ENCODE peak calls at places on chromosome 9, in ten cellular contexts. S, M, N, V, F, Z, A, J, O and Q are unnamed samples.

GRCh38 chr9:131762356-131762932 is 22.6 kb upstream of the RAPGEF1 start:
- DNase-seq in S (peak), M (peak), N (peak), V (no peak), F (peak), Z (peak), A (peak), J (peak), O (peak), Q (peak)

GRCh38 chr9:130530932-130531331 is 48.4 kb upstream of the FUBP3 start:
- DNase-seq in S (no peak), M (no peak), N (no peak), V (no peak), F (no peak), Z (no peak), A (no peak), J (no peak), O (no peak), Q (no peak)

GRCh38 chr9:131757549-131757948 is 17.7 kb upstream of the RAPGEF1 start:
- DNase-seq in S (no peak), M (no peak), N (no peak), V (no peak), F (no peak), Z (no peak), A (no peak), J (no peak), O (no peak), Q (no peak)

GRCh38 chr9:125374443-125375309 is 113.0 kb downstream of the GAPVD1 start:
- DNase-seq in S (peak), M (peak), N (peak), V (no peak), F (peak), Z (peak), A (peak), J (peak), O (peak), Q (peak)

GRCh38 chr9:132182609-132183073 is 20.8 kb downstream of the NTNG2 start:
- DNase-seq in S (no peak), M (no peak), N (no peak), V (no peak), F (no peak), Z (no peak), A (no peak), J (no peak), O (peak), Q (peak)

GRCh38 chr9:114027159-114027895 is 50.8 kb downstream of the AMBP start:
- DNase-seq in S (no peak), M (no peak), N (no peak), V (no peak), F (no peak), Z (no peak), A (no peak), J (no peak), O (peak), Q (no peak)

GRCh38 chr9:91188719-91189590 is 172.8 kb downstream of the AUH start:
- DNase-seq in S (no peak), M (no peak), N (no peak), V (no peak), F (no peak), Z (no peak), A (no peak), J (no peak), O (no peak), Q (no peak)

GRCh38 chr9:107127608-107128007 is 155.5 kb upstream of the RAD23B start:
- DNase-seq in S (no peak), M (no peak), N (no peak), V (no peak), F (no peak), Z (no peak), A (no peak), J (no peak), O (no peak), Q (peak)